ENCODE peak calls at places on chromosomes 12 and 14, in ten cellular contexts. F, S, R, P, L, N, Q, E, T and D are unnamed samples.
A peak's percentile ranks its signal among the peaks of the same experiment; 100 is the strongest.

GRCh38 chr14:37384870-37385596 is 187.3 kb downstream of the MIPOL1 start:
- ATAC-seq in E (no peak), L (peak; percentile 84), F (no peak), S (peak; percentile 81), P (no peak), N (no peak), T (no peak), Q (no peak), R (no peak), D (no peak)

GRCh38 chr12:96170328-96170727 is 23.8 kb upstream of the ELK3 start:
- ATAC-seq in N (no peak), T (no peak), E (no peak), Q (peak; percentile 65), S (no peak), L (peak; percentile 67), P (peak; percentile 60), F (no peak), R (peak; percentile 66), D (no peak)

GRCh38 chr12:117874842-117875434 is 93.9 kb downstream of the KSR2 start:
- ATAC-seq in P (peak; percentile 73), L (peak; percentile 96), R (peak; percentile 87), S (peak; percentile 83), T (peak; percentile 40), N (peak; percentile 45), E (no peak), F (no peak), Q (peak; percentile 84), D (peak; percentile 85)

GRCh38 chr12:5984873-5985272 is 39.8 kb upstream of the ANO2 start:
- ATAC-seq in S (no peak), E (no peak), L (no peak), F (no peak), T (no peak), R (no peak), P (no peak), N (no peak), Q (no peak), D (no peak)

GRCh38 chr12:27284751-27285150 is 40.7 kb downstream of the STK38L start:
- ATAC-seq in T (no peak), N (no peak), Q (peak; percentile 65), L (no peak), F (no peak), E (no peak), S (no peak), R (peak; percentile 80), P (peak; percentile 51), D (no peak)

GRCh38 chr12:56487448-56488040 is 417 bp downstream of the GLS2 start:
- ATAC-seq in E (peak; percentile 11), F (peak; percentile 26), Q (peak; percentile 54), R (peak; percentile 62), L (peak; percentile 62), P (peak; percentile 58), N (peak; percentile 25), T (peak; percentile 5), S (peak; percentile 54), D (peak; percentile 53)

GRCh38 chr12:5973461-5974115 is 28.5 kb upstream of the ANO2 start:
- ATAC-seq in R (peak; percentile 77), Q (peak; percentile 46), F (no peak), E (no peak), P (no peak), T (no peak), S (no peak), L (no peak), N (no peak), D (peak; percentile 33)

GRCh38 chr12:104219908-104220404 is 4.4 kb downstream of the TXNRD1 start:
- ATAC-seq in E (no peak), Q (peak; percentile 9), R (peak; percentile 34), L (peak; percentile 48), S (peak; percentile 1), P (peak; percentile 42), N (peak; percentile 73), T (no peak), F (peak; percentile 11), D (peak; percentile 79)

GRCh38 chr14:60515696-60516284 is 6.8 kb downstream of the SIX6 start:
- ATAC-seq in T (no peak), S (no peak), P (no peak), Q (no peak), R (no peak), F (no peak), L (peak; percentile 28), N (no peak), E (no peak), D (no peak)